ENCODE peak calls at places on chromosomes 7 and 10, in eight cellular contexts. J is choroid plexus epithelial cell, K is Daoy, D is myocyte, Q is GM10248, A is nephron progenitor cell, E is HFF-Myc, P is germinal center. W is an unnamed sample.

GRCh38 chr10:11011966-11012365 is 5.7 kb upstream of the CELF2 start:
- DNase-seq in J (no peak), K (no peak), D (no peak), Q (no peak), A (no peak), E (no peak), P (no peak), W (no peak)

GRCh38 chr10:87066178-87066577 is 28.5 kb downstream of the GLUD1 start:
- DNase-seq in J (no peak), K (no peak), D (no peak), Q (no peak), A (no peak), E (no peak), P (no peak), W (no peak)

GRCh38 chr10:90087197-90088007 is 386.0 kb downstream of the KIF20B start:
- DNase-seq in J (peak; percentile 57), K (peak; percentile 60), D (no peak), Q (peak; percentile 47), A (no peak), E (peak; percentile 66), P (no peak), W (no peak)

GRCh38 chr10:110408203-110408871 is 89.4 kb upstream of the DUSP5 start:
- DNase-seq in J (peak; percentile 35), K (peak; percentile 44), D (no peak), Q (no peak), A (no peak), E (no peak), P (no peak), W (no peak)

GRCh38 chr10:9096288-9096687 is 1041.8 kb downstream of the GATA3 start:
- DNase-seq in J (no peak), K (no peak), D (no peak), Q (no peak), A (no peak), E (no peak), P (no peak), W (no peak)

GRCh38 chr10:20708305-20708704 is 188.8 kb downstream of the NEBL start:
- DNase-seq in J (no peak), K (no peak), D (no peak), Q (no peak), A (no peak), E (no peak), P (no peak), W (no peak)

GRCh38 chr7:108211382-108212201 is 81.4 kb upstream of the LAMB4 start:
- DNase-seq in J (peak; percentile 65), K (peak; percentile 92), D (peak; percentile 94), Q (no peak), A (no peak), E (peak; percentile 7), P (no peak), W (peak; percentile 24)

GRCh38 chr10:3445688-3446087 is 273.1 kb upstream of the PITRM1 start:
- DNase-seq in J (no peak), K (no peak), D (no peak), Q (no peak), A (no peak), E (no peak), P (no peak), W (no peak)

GRCh38 chr7:17773289-17773626 is 167.0 kb downstream of the SNX13 start:
- DNase-seq in J (peak; percentile 94), K (peak; percentile 77), D (peak; percentile 69), Q (no peak), A (no peak), E (no peak), P (no peak), W (no peak)

GRCh38 chr10:62261666-62262065 is 7.0 kb downstream of the RTKN2 start:
- DNase-seq in J (no peak), K (no peak), D (no peak), Q (no peak), A (no peak), E (no peak), P (no peak), W (no peak)

GRCh38 chr10:99292159-99292558 is 37.0 kb upstream of the CNNM1 start:
- DNase-seq in J (no peak), K (no peak), D (peak; percentile 13), Q (no peak), A (no peak), E (peak; percentile 63), P (no peak), W (no peak)